ENCODE peak calls at places on chromosomes 5 and 9, in six cellular contexts. P is breast epithelium, E is hepatocyte, S is mucosa of descending colon, B is lung, A is stomach. V is an unnamed sample. For H3K4me1, the result is how much of the 10 kb centered on the place peaks cover.

GRCh38 chr9:89853931-89854330 is 249.1 kb downstream of the GADD45G start:
- DNase-seq in P (no peak), E (no peak), S (no peak), B (no peak), A (no peak), V (no peak)

GRCh38 chr5:64330728-64331231 is 165.1 kb downstream of the RNF180 start:
- DNase-seq in P (no peak), E (no peak), S (peak), B (no peak), A (no peak), V (no peak)

GRCh38 chr9:30774326-30774725 is 1610.1 kb upstream of the ACO1 start:
- DNase-seq in P (no peak), E (no peak), S (peak), B (no peak), A (no peak), V (peak)

GRCh38 chr5:180977852-180978251 is 10.8 kb upstream of the BTNL3 start:
- DNase-seq in P (no peak), E (no peak), S (no peak), B (no peak), A (peak), V (no peak)

GRCh38 chr9:33263131-33263935 is 1.2 kb downstream of the BAG1 start:
- DNase-seq in P (no peak), E (peak), S (no peak), B (no peak), A (no peak), V (peak)

GRCh38 chr5:139662617-139663016 is 14.5 kb downstream of the CXXC5 start:
- DNase-seq in P (no peak), E (no peak), S (no peak), B (no peak), A (no peak), V (no peak)

GRCh38 chr9:25537857-25538256 is 140.4 kb downstream of the TUSC1 start:
- DNase-seq in P (no peak), E (no peak), S (no peak), B (no peak), A (no peak), V (no peak)

GRCh38 chr9:134051319-134051718 is 16.5 kb downstream of the BRD3 start:
- DNase-seq in P (no peak), E (no peak), S (peak), B (no peak), A (no peak), V (no peak)

GRCh38 chr5:89338935-89339334 is 456.0 kb upstream of the MEF2C start:
- DNase-seq in P (no peak), E (no peak), S (no peak), B (no peak), A (no peak), V (no peak)

GRCh38 chr9:33354651-33355211 is 47.6 kb downstream of the AQP7 start:
- DNase-seq in P (no peak), E (no peak), S (no peak), B (no peak), A (no peak), V (no peak)

GRCh38 chr9:2181794-2182193 is 166.6 kb downstream of the SMARCA2 start:
- DNase-seq in P (no peak), E (peak), S (no peak), B (no peak), A (peak), V (peak)

GRCh38 chr9:101387871-101388506 is 3.2 kb upstream of the BAAT start:
- DNase-seq in P (no peak), E (peak), S (no peak), B (no peak), A (no peak), V (no peak)

GRCh38 chr5:151283120-151283825 is 20.3 kb downstream of the SLC36A3 start:
- DNase-seq in P (no peak), E (no peak), S (no peak), B (no peak), A (no peak), V (no peak)

GRCh38 chr9:33030285-33030684 is 5.2 kb downstream of the DNAJA1 start:
- DNase-seq in P (no peak), E (no peak), S (no peak), B (no peak), A (no peak), V (no peak)

GRCh38 chr9:15211160-15211993 is 95.6 kb downstream of the TTC39B start:
- DNase-seq in P (peak), E (peak), S (no peak), B (peak), A (peak), V (peak)

GRCh38 chr9:81082251-81082650 is 607.1 kb downstream of the TLE1 start:
- DNase-seq in P (no peak), E (no peak), S (no peak), B (no peak), A (no peak), V (no peak)

GRCh38 chr9:4530375-4530774 is 40.1 kb downstream of the SLC1A1 start:
- DNase-seq in P (no peak), E (no peak), S (no peak), B (no peak), A (no peak), V (no peak)

GRCh38 chr5:142245776-142246175 is 79.0 kb downstream of the SPRY4 start:
- DNase-seq in P (no peak), E (no peak), S (no peak), B (no peak), A (no peak), V (peak)

GRCh38 chr9:37025381-37026084 is 8.5 kb downstream of the PAX5 start:
- DNase-seq in P (no peak), E (no peak), S (no peak), B (no peak), A (no peak), V (peak)

GRCh38 chr9:38110476-38110875 is 41.4 kb upstream of the SHB start:
- DNase-seq in P (no peak), E (no peak), S (no peak), B (no peak), A (no peak), V (no peak)

GRCh38 chr9:134707031-134707680 is 65.6 kb downstream of the COL5A1 start:
- DNase-seq in P (peak), E (peak), S (peak), B (peak), A (peak), V (no peak)

GRCh38 chr5:12626556-12626955 is 722.3 kb upstream of the CTNND2 start:
- DNase-seq in P (no peak), E (no peak), S (no peak), B (no peak), A (no peak), V (no peak)

GRCh38 chr9:38057416-38058195 is 11.4 kb downstream of the SHB start:
- DNase-seq in P (peak), E (no peak), S (no peak), B (no peak), A (peak), V (no peak)

GRCh38 chr9:86454701-86455402 is 100.6 kb upstream of the TUT7 start:
- DNase-seq in P (peak), E (no peak), S (no peak), B (no peak), A (no peak), V (no peak)

GRCh38 chr5:53087596-53087995 is 22.0 kb downstream of the MOCS2 start:
- DNase-seq in P (no peak), E (no peak), S (no peak), B (no peak), A (no peak), V (no peak)

DNA sequence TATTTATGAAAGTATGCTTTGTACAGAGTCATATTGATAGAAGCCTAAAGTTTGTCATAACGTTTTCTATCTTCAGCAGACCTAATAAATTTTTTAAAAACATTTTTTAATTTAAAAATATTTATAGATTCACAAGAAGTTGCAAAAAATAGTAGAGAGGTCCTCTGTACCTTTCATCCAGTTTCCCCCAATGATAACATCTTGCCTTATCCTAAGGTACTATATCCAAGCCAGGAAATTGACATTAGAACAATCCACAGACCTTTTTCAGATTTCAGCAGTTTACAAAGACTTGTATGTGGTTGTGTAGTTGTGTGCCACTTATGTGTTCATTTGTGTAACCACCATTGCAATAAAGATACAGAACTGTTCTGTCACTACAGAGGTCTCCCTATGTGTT is 88.5 kb downstream of the SLC12A2 start:
- DNase-seq in P (no peak), E (no peak), S (no peak), B (no peak), A (no peak), V (no peak)
- H3K4me1 ChIP-seq in P (under half), E (under half), S (under half), B (under half), A (under half), V (under half)

DNA sequence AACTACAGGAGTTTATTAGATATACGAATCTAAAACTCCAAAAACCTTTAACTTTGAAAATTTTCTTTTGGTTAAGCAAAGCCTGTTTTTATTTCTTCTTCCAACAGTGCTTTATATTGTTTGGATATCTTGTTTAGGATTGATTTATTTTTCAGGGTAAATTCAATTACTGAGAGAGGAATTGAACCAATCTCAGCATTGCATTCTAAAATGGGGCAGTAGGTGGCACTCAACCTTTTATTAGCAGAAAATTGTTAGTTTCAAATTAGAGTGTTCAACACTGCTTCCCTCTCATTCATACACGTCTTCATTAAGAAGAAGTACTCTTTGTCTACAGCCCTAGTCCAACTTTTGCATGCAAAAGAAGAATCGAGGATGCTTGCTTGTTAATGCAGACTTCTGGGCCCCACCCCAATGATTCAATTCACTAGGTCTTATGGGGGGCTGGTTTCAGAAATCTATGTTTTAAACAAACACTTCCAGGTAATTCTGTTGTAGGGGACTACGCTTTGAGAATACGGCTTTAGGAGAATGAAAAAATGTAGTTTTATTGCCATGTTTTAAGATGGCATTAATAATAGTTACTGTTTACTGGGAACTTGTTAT is 26.6 kb downstream of the MRPL22 start:
- DNase-seq in P (no peak), E (peak), S (no peak), B (no peak), A (no peak), V (no peak)
- TF ChIP-seq CTCF in P (no peak), E (peak), S (no peak), B (peak), A (no peak), V (peak)

GRCh38 chr5:100823812-100824211 is 79.3 kb downstream of the ST8SIA4 start:
- DNase-seq in P (no peak), E (no peak), S (no peak), B (no peak), A (no peak), V (no peak)

DNA sequence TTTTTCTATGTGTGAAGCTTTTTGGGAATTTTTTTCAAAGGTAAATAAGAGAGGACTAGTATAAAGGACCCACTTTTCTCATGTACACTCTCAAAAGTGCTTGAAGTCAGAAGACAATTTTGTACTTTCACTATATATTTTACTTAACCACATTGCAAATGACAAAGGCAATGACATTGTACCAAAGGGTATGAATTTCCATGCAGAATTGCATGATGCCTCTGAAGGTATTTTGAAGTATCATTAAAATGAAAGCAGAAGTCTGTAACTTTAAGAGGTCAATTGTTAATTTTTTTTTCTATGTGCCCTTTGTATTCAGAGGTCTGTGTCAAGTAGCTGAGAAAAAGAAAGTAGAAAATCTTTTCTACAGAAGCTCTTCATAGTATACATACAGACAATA is 84.7 kb downstream of the ST8SIA4 start:
- DNase-seq in P (no peak), E (no peak), S (no peak), B (no peak), A (no peak), V (no peak)
- H3K4me1 ChIP-seq in P (under half), E (under half), S (under half), B (under half), A (under half), V (under half)

GRCh38 chr5:149904293-149904886 is 40.2 kb downstream of the PDE6A start:
- DNase-seq in P (no peak), E (peak), S (no peak), B (no peak), A (no peak), V (no peak)
- TF ChIP-seq CTCF in P (no peak), E (no peak), S (no peak), B (no peak), A (no peak), V (no peak)

GRCh38 chr5:1507457-1507856 is 16.3 kb downstream of the LPCAT1 start:
- DNase-seq in P (no peak), E (no peak), S (peak), B (no peak), A (no peak), V (peak)
- H3K4me1 ChIP-seq in P (under half), E (under half), S (under half), B (under half), A (under half), V (under half)

GRCh38 chr5:81513468-81513867 is 119.5 kb upstream of the ACOT12 start:
- DNase-seq in P (no peak), E (no peak), S (no peak), B (no peak), A (no peak), V (no peak)
- TF ChIP-seq CTCF in P (no peak), E (no peak), S (no peak), B (no peak), A (no peak), V (peak)

GRCh38 chr5:179798144-179798770 is 4.5 kb downstream of the LTC4S start:
- DNase-seq in P (no peak), E (no peak), S (no peak), B (no peak), A (no peak), V (peak)
- H3K4me1 ChIP-seq in P (under half), E (under half), S (under half), B (under half), A (half or more), V (under half)

DNA sequence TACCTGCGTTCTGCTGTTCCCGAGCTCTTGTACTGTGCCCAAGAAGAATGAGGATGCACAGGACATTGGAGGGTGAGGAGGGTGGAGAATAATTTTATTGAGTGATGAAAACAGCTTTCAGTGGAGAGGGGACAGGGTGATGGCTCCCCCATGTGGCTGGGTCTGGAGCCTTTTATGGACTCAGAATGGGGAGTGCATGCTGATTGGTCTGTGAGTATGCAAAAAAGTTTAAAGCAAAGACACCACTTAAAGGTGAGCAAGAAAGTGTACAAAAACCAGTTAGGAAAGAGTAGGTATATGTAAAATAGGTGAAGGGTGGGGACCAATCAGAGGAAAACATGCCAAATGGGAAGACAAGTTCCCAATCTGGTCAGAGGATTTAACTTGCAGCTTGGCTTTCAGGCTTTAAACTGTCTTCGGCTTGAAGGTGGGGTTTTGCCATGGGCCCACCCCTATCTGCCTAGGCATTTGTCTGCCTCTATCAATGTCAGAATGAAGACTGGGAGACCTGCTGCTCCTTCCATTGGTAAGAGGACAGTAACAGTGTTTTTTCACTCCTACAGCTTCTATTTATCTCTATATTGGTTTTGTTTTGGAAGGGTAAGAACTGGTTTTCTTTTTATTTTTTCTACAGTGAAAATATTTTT is 118.0 kb upstream of the RAI14 start:
- DNase-seq in P (no peak), E (no peak), S (no peak), B (no peak), A (peak), V (peak)
- TF ChIP-seq CTCF in P (no peak), E (no peak), S (no peak), B (no peak), A (peak), V (peak)

GRCh38 chr5:8058626-8059180 is 189.8 kb downstream of the MTRR start:
- DNase-seq in P (no peak), E (no peak), S (no peak), B (no peak), A (no peak), V (no peak)
- H3K4me1 ChIP-seq in P (under half), E (under half), S (under half), B (under half), A (under half), V (under half)

GRCh38 chr5:173457482-173457881 is 129.3 kb upstream of the STC2 start:
- DNase-seq in P (no peak), E (no peak), S (no peak), B (no peak), A (no peak), V (no peak)
- TF ChIP-seq CTCF in P (no peak), E (no peak), S (no peak), B (no peak), A (no peak), V (no peak)

V was measured in endodermal cell.